ENCODE peak calls at places on chromosomes 11 and 22, in nine cellular contexts. One of them, this sample, is unnamed.

GRCh38 chr11:69848196-69848595 is 29.0 kb upstream of the FGF3 start:
- DNase-seq in AG20443: no peak
- DNase-seq in GM23248: peak; percentile 14
- DNase-seq in fibroblast of pulmonary artery: peak; percentile 12
- DNase-seq in omental fat pad: no peak
- DNase-seq in C1 segment of cervical spinal cord: no peak
- DNase-seq in GM23338: no peak
- DNase-seq in HFFc6: no peak
- DNase-seq in cardiac muscle cell: peak; percentile 48
- DNase-seq in this sample: no peak

GRCh38 chr22:37011472-37011871 is 7.8 kb downstream of the TST start:
- DNase-seq in GM23248: no peak
- DNase-seq in HFFc6: no peak
- DNase-seq in AG20443: no peak
- DNase-seq in cardiac muscle cell: no peak
- DNase-seq in C1 segment of cervical spinal cord: no peak
- DNase-seq in omental fat pad: no peak
- DNase-seq in GM23338: no peak
- DNase-seq in fibroblast of pulmonary artery: no peak
- DNase-seq in this sample: no peak

GRCh38 chr22:36350751-36351594 is 36.8 kb downstream of the MYH9 start:
- DNase-seq in AG20443: peak; percentile 41
- DNase-seq in GM23338: no peak
- DNase-seq in cardiac muscle cell: no peak
- DNase-seq in C1 segment of cervical spinal cord: peak; percentile 51
- DNase-seq in omental fat pad: no peak
- DNase-seq in HFFc6: peak; percentile 67
- DNase-seq in fibroblast of pulmonary artery: no peak
- DNase-seq in GM23248: peak; percentile 63
- DNase-seq in this sample: no peak

GRCh38 chr11:27972432-27973170 is 135.4 kb downstream of the KIF18A start:
- DNase-seq in omental fat pad: no peak
- DNase-seq in fibroblast of pulmonary artery: peak; percentile 14
- DNase-seq in GM23338: no peak
- DNase-seq in HFFc6: no peak
- DNase-seq in cardiac muscle cell: peak; percentile 3
- DNase-seq in AG20443: peak; percentile 13
- DNase-seq in C1 segment of cervical spinal cord: no peak
- DNase-seq in GM23248: no peak
- DNase-seq in this sample: no peak

GRCh38 chr11:76278526-76278925 is 72.2 kb upstream of the WNT11 start:
- DNase-seq in C1 segment of cervical spinal cord: no peak
- DNase-seq in HFFc6: no peak
- DNase-seq in fibroblast of pulmonary artery: no peak
- DNase-seq in AG20443: no peak
- DNase-seq in GM23248: no peak
- DNase-seq in omental fat pad: no peak
- DNase-seq in cardiac muscle cell: no peak
- DNase-seq in GM23338: no peak
- DNase-seq in this sample: no peak

GRCh38 chr22:19050117-19050516 is 72.1 kb downstream of the DGCR2 start:
- DNase-seq in cardiac muscle cell: no peak
- DNase-seq in GM23338: no peak
- DNase-seq in omental fat pad: no peak
- DNase-seq in HFFc6: no peak
- DNase-seq in GM23248: no peak
- DNase-seq in C1 segment of cervical spinal cord: no peak
- DNase-seq in fibroblast of pulmonary artery: no peak
- DNase-seq in AG20443: no peak
- DNase-seq in this sample: no peak

GRCh38 chr11:28815110-28815509 is 706.9 kb downstream of the METTL15 start:
- DNase-seq in omental fat pad: no peak
- DNase-seq in AG20443: no peak
- DNase-seq in HFFc6: no peak
- DNase-seq in cardiac muscle cell: no peak
- DNase-seq in GM23338: no peak
- DNase-seq in GM23248: no peak
- DNase-seq in fibroblast of pulmonary artery: no peak
- DNase-seq in C1 segment of cervical spinal cord: no peak
- DNase-seq in this sample: no peak

GRCh38 chr11:17272823-17273222 is 3.7 kb upstream of the NUCB2 start:
- DNase-seq in GM23248: no peak
- DNase-seq in C1 segment of cervical spinal cord: no peak
- DNase-seq in AG20443: no peak
- DNase-seq in GM23338: no peak
- DNase-seq in cardiac muscle cell: no peak
- DNase-seq in fibroblast of pulmonary artery: no peak
- DNase-seq in HFFc6: no peak
- DNase-seq in omental fat pad: no peak
- DNase-seq in this sample: no peak

GRCh38 chr11:105609341-105609781 is 512 bp upstream of the GRIA4 start:
- DNase-seq in cardiac muscle cell: peak; percentile 27
- DNase-seq in C1 segment of cervical spinal cord: peak; percentile 14
- DNase-seq in HFFc6: no peak
- DNase-seq in GM23248: peak; percentile 39
- DNase-seq in fibroblast of pulmonary artery: peak; percentile 18
- DNase-seq in AG20443: peak; percentile 29
- DNase-seq in omental fat pad: no peak
- DNase-seq in GM23338: peak; percentile 77
- DNase-seq in this sample: no peak

GRCh38 chr22:42341779-42342178 is 71.3 kb upstream of the TCF20 start:
- DNase-seq in cardiac muscle cell: no peak
- DNase-seq in C1 segment of cervical spinal cord: no peak
- DNase-seq in AG20443: no peak
- DNase-seq in fibroblast of pulmonary artery: no peak
- DNase-seq in GM23338: no peak
- DNase-seq in HFFc6: no peak
- DNase-seq in omental fat pad: no peak
- DNase-seq in GM23248: no peak
- DNase-seq in this sample: no peak

GRCh38 chr11:34331736-34332135 is 26.1 kb downstream of the ABTB2 start:
- DNase-seq in HFFc6: peak; percentile 33
- DNase-seq in fibroblast of pulmonary artery: no peak
- DNase-seq in cardiac muscle cell: no peak
- DNase-seq in C1 segment of cervical spinal cord: no peak
- DNase-seq in GM23248: peak; percentile 46
- DNase-seq in AG20443: no peak
- DNase-seq in GM23338: no peak
- DNase-seq in omental fat pad: no peak
- DNase-seq in this sample: no peak

This sample was measured in GM03348.